ENCODE peak calls at places on chromosomes 2 and 18, in four cellular contexts. One of them, this sample, is unnamed.

GRCh38 chr2:138829326-138829725 is 49.1 kb upstream of the NXPH2 start:
- DNase-seq in lower lobe of right lung: peak
- DNase-seq in aorta: no peak
- DNase-seq in naive thymus-derived CD4-positive, alpha-beta T cell: peak
- DNase-seq in this sample: no peak

GRCh38 chr2:237738255-237738654 is 60.3 kb upstream of the RBM44 start:
- DNase-seq in lower lobe of right lung: no peak
- DNase-seq in aorta: no peak
- DNase-seq in naive thymus-derived CD4-positive, alpha-beta T cell: no peak
- DNase-seq in this sample: no peak

GRCh38 chr2:137928547-137929503 is 35.4 kb upstream of the HNMT start:
- DNase-seq in lower lobe of right lung: no peak
- DNase-seq in aorta: no peak
- DNase-seq in naive thymus-derived CD4-positive, alpha-beta T cell: no peak
- DNase-seq in this sample: no peak

GRCh38 chr2:40550085-40550484 is 98.2 kb upstream of the SLC8A1 start:
- DNase-seq in lower lobe of right lung: no peak
- DNase-seq in aorta: no peak
- DNase-seq in naive thymus-derived CD4-positive, alpha-beta T cell: no peak
- DNase-seq in this sample: no peak

GRCh38 chr2:217412721-217413120 is 552.9 kb upstream of the TNP1 start:
- DNase-seq in lower lobe of right lung: no peak
- DNase-seq in aorta: no peak
- DNase-seq in naive thymus-derived CD4-positive, alpha-beta T cell: no peak
- DNase-seq in this sample: no peak

GRCh38 chr2:136116813-136117390 is 1.0 kb downstream of the CXCR4 start:
- DNase-seq in lower lobe of right lung: peak
- DNase-seq in aorta: peak
- DNase-seq in naive thymus-derived CD4-positive, alpha-beta T cell: peak
- DNase-seq in this sample: no peak

GRCh38 chr2:168246483-168247340 is 683 bp downstream of the STK39 start:
- DNase-seq in lower lobe of right lung: peak
- DNase-seq in aorta: peak
- DNase-seq in naive thymus-derived CD4-positive, alpha-beta T cell: peak
- DNase-seq in this sample: peak

GRCh38 chr18:79411614-79412526 is 16.1 kb downstream of the NFATC1 start:
- DNase-seq in lower lobe of right lung: peak
- DNase-seq in aorta: peak
- DNase-seq in naive thymus-derived CD4-positive, alpha-beta T cell: no peak
- DNase-seq in this sample: no peak

GRCh38 chr18:31245820-31246219 is 72.1 kb upstream of the DSG1 start:
- DNase-seq in lower lobe of right lung: no peak
- DNase-seq in aorta: no peak
- DNase-seq in naive thymus-derived CD4-positive, alpha-beta T cell: no peak
- DNase-seq in this sample: no peak

GRCh38 chr2:104658149-104658839 is 195.6 kb upstream of the POU3F3 start:
- DNase-seq in lower lobe of right lung: peak
- DNase-seq in aorta: no peak
- DNase-seq in naive thymus-derived CD4-positive, alpha-beta T cell: no peak
- DNase-seq in this sample: no peak

GRCh38 chr18:53952700-53953099 is 271.8 kb downstream of the MBD2 start:
- DNase-seq in lower lobe of right lung: no peak
- DNase-seq in aorta: no peak
- DNase-seq in naive thymus-derived CD4-positive, alpha-beta T cell: no peak
- DNase-seq in this sample: no peak

GRCh38 chr2:56230171-56230570 is 46.4 kb downstream of the CCDC85A start:
- DNase-seq in lower lobe of right lung: no peak
- DNase-seq in aorta: no peak
- DNase-seq in naive thymus-derived CD4-positive, alpha-beta T cell: no peak
- DNase-seq in this sample: no peak

GRCh38 chr2:222753251-222753824 is 81.9 kb downstream of the MOGAT1 start:
- DNase-seq in lower lobe of right lung: no peak
- DNase-seq in aorta: no peak
- DNase-seq in naive thymus-derived CD4-positive, alpha-beta T cell: no peak
- DNase-seq in this sample: no peak

GRCh38 chr18:73647391-73647790 is 500.2 kb downstream of the FBXO15 start:
- DNase-seq in lower lobe of right lung: no peak
- DNase-seq in aorta: no peak
- DNase-seq in naive thymus-derived CD4-positive, alpha-beta T cell: no peak
- DNase-seq in this sample: no peak

GRCh38 chr18:68532328-68532885 is 182.5 kb downstream of the TMX3 start:
- DNase-seq in lower lobe of right lung: no peak
- DNase-seq in aorta: no peak
- DNase-seq in naive thymus-derived CD4-positive, alpha-beta T cell: no peak
- DNase-seq in this sample: no peak

GRCh38 chr2:240387669-240388358 is 47.6 kb upstream of the GPC1 start:
- DNase-seq in lower lobe of right lung: peak
- DNase-seq in aorta: peak
- DNase-seq in naive thymus-derived CD4-positive, alpha-beta T cell: no peak
- DNase-seq in this sample: peak

GRCh38 chr2:80338794-80339193 is 34.2 kb upstream of the LRRTM1 start:
- DNase-seq in lower lobe of right lung: no peak
- DNase-seq in aorta: no peak
- DNase-seq in naive thymus-derived CD4-positive, alpha-beta T cell: no peak
- DNase-seq in this sample: no peak

GRCh38 chr2:86015006-86015405 is 90.7 kb downstream of the POLR1A start:
- DNase-seq in lower lobe of right lung: no peak
- DNase-seq in aorta: no peak
- DNase-seq in naive thymus-derived CD4-positive, alpha-beta T cell: no peak
- DNase-seq in this sample: peak

GRCh38 chr2:63853527-63854310 is 12.0 kb downstream of the UGP2 start:
- DNase-seq in lower lobe of right lung: no peak
- DNase-seq in aorta: no peak
- DNase-seq in naive thymus-derived CD4-positive, alpha-beta T cell: no peak
- DNase-seq in this sample: no peak

GRCh38 chr2:7773362-7773973 is 856.3 kb downstream of the RNF144A start:
- DNase-seq in lower lobe of right lung: peak
- DNase-seq in aorta: no peak
- DNase-seq in naive thymus-derived CD4-positive, alpha-beta T cell: no peak
- DNase-seq in this sample: no peak

GRCh38 chr2:110867078-110867477 is 134.7 kb downstream of the ACOXL start:
- DNase-seq in lower lobe of right lung: no peak
- DNase-seq in aorta: no peak
- DNase-seq in naive thymus-derived CD4-positive, alpha-beta T cell: no peak
- DNase-seq in this sample: no peak

GRCh38 chr2:12448846-12449480 is 267.8 kb upstream of the TRIB2 start:
- DNase-seq in lower lobe of right lung: no peak
- DNase-seq in aorta: no peak
- DNase-seq in naive thymus-derived CD4-positive, alpha-beta T cell: no peak
- DNase-seq in this sample: no peak

GRCh38 chr2:204869142-204869823 is 324.0 kb downstream of the PARD3B start:
- DNase-seq in lower lobe of right lung: no peak
- DNase-seq in aorta: no peak
- DNase-seq in naive thymus-derived CD4-positive, alpha-beta T cell: no peak
- DNase-seq in this sample: no peak

GRCh38 chr18:3305354-3305762 is 43.4 kb downstream of the MYL12B start:
- DNase-seq in lower lobe of right lung: no peak
- DNase-seq in aorta: no peak
- DNase-seq in naive thymus-derived CD4-positive, alpha-beta T cell: no peak
- DNase-seq in this sample: peak

GRCh38 chr18:60372598-60372997 is at the start of gene MC4R:
- DNase-seq in lower lobe of right lung: no peak
- DNase-seq in aorta: no peak
- DNase-seq in naive thymus-derived CD4-positive, alpha-beta T cell: no peak
- DNase-seq in this sample: no peak

GRCh38 chr2:54052825-54053718 is 62.3 kb upstream of the ACYP2 start:
- DNase-seq in lower lobe of right lung: no peak
- DNase-seq in aorta: no peak
- DNase-seq in naive thymus-derived CD4-positive, alpha-beta T cell: no peak
- DNase-seq in this sample: no peak

GRCh38 chr2:165778187-165778556 is 15.9 kb downstream of the GALNT3 start:
- DNase-seq in lower lobe of right lung: no peak
- DNase-seq in aorta: no peak
- DNase-seq in naive thymus-derived CD4-positive, alpha-beta T cell: no peak
- DNase-seq in this sample: no peak

GRCh38 chr2:132515010-132515409 is 98.4 kb downstream of the GPR39 start:
- DNase-seq in lower lobe of right lung: no peak
- DNase-seq in aorta: no peak
- DNase-seq in naive thymus-derived CD4-positive, alpha-beta T cell: no peak
- DNase-seq in this sample: no peak

GRCh38 chr2:102018823-102019445 is 27.2 kb downstream of the IL1R2 start:
- DNase-seq in lower lobe of right lung: no peak
- DNase-seq in aorta: no peak
- DNase-seq in naive thymus-derived CD4-positive, alpha-beta T cell: no peak
- DNase-seq in this sample: no peak

GRCh38 chr2:122999823-123000222 is 1025.3 kb upstream of the CNTNAP5 start:
- DNase-seq in lower lobe of right lung: no peak
- DNase-seq in aorta: no peak
- DNase-seq in naive thymus-derived CD4-positive, alpha-beta T cell: no peak
- DNase-seq in this sample: no peak

GRCh38 chr2:56260415-56260814 is 76.6 kb downstream of the CCDC85A start:
- DNase-seq in lower lobe of right lung: no peak
- DNase-seq in aorta: no peak
- DNase-seq in naive thymus-derived CD4-positive, alpha-beta T cell: no peak
- DNase-seq in this sample: no peak

GRCh38 chr18:1539276-1539675 is 634.6 kb downstream of the ADCYAP1 start:
- DNase-seq in lower lobe of right lung: no peak
- DNase-seq in aorta: no peak
- DNase-seq in naive thymus-derived CD4-positive, alpha-beta T cell: no peak
- DNase-seq in this sample: no peak

GRCh38 chr2:31318360-31319336 is 84.7 kb downstream of the EHD3 start:
- DNase-seq in lower lobe of right lung: peak
- DNase-seq in aorta: peak
- DNase-seq in naive thymus-derived CD4-positive, alpha-beta T cell: no peak
- DNase-seq in this sample: no peak

GRCh38 chr2:179201884-179202283 is 62.7 kb downstream of the SESTD1 start:
- DNase-seq in lower lobe of right lung: no peak
- DNase-seq in aorta: no peak
- DNase-seq in naive thymus-derived CD4-positive, alpha-beta T cell: no peak
- DNase-seq in this sample: no peak

GRCh38 chr2:86274265-86274917 is 63.0 kb downstream of the REEP1 start:
- DNase-seq in lower lobe of right lung: no peak
- DNase-seq in aorta: no peak
- DNase-seq in naive thymus-derived CD4-positive, alpha-beta T cell: no peak
- DNase-seq in this sample: no peak

GRCh38 chr2:164073053-164073757 is 337.4 kb upstream of the FIGN start:
- DNase-seq in lower lobe of right lung: no peak
- DNase-seq in aorta: no peak
- DNase-seq in naive thymus-derived CD4-positive, alpha-beta T cell: no peak
- DNase-seq in this sample: no peak

GRCh38 chr2:31013311-31013710 is 124.9 kb downstream of the GALNT14 start:
- DNase-seq in lower lobe of right lung: no peak
- DNase-seq in aorta: no peak
- DNase-seq in naive thymus-derived CD4-positive, alpha-beta T cell: no peak
- DNase-seq in this sample: no peak

GRCh38 chr2:160816916-160817315 is 323.3 kb upstream of the RBMS1 start:
- DNase-seq in lower lobe of right lung: no peak
- DNase-seq in aorta: no peak
- DNase-seq in naive thymus-derived CD4-positive, alpha-beta T cell: no peak
- DNase-seq in this sample: no peak
- H3K27ac ChIP-seq in lower lobe of right lung: no peak
- H3K27ac ChIP-seq in aorta: no peak
- H3K27ac ChIP-seq in naive thymus-derived CD4-positive, alpha-beta T cell: no peak
- H3K27ac ChIP-seq in this sample: no peak

GRCh38 chr18:49875783-49876182 is 62.5 kb upstream of the ACAA2 start:
- DNase-seq in lower lobe of right lung: no peak
- DNase-seq in aorta: no peak
- DNase-seq in naive thymus-derived CD4-positive, alpha-beta T cell: no peak
- DNase-seq in this sample: no peak

GRCh38 chr18:49875155-49875554 is 61.8 kb upstream of the ACAA2 start:
- DNase-seq in lower lobe of right lung: no peak
- DNase-seq in aorta: no peak
- DNase-seq in naive thymus-derived CD4-positive, alpha-beta T cell: no peak
- DNase-seq in this sample: no peak

GRCh38 chr18:49878015-49878414 is 64.7 kb upstream of the ACAA2 start:
- DNase-seq in lower lobe of right lung: no peak
- DNase-seq in aorta: no peak
- DNase-seq in naive thymus-derived CD4-positive, alpha-beta T cell: no peak
- DNase-seq in this sample: no peak

GRCh38 chr18:49878567-49878966 is 65.2 kb upstream of the ACAA2 start:
- DNase-seq in lower lobe of right lung: no peak
- DNase-seq in aorta: no peak
- DNase-seq in naive thymus-derived CD4-positive, alpha-beta T cell: no peak
- DNase-seq in this sample: no peak

GRCh38 chr18:49876536-49876935 is 63.2 kb upstream of the ACAA2 start:
- DNase-seq in lower lobe of right lung: no peak
- DNase-seq in aorta: no peak
- DNase-seq in naive thymus-derived CD4-positive, alpha-beta T cell: no peak
- DNase-seq in this sample: no peak
- H3K27ac ChIP-seq in lower lobe of right lung: no peak
- H3K27ac ChIP-seq in aorta: no peak
- H3K27ac ChIP-seq in naive thymus-derived CD4-positive, alpha-beta T cell: no peak
- H3K27ac ChIP-seq in this sample: no peak

GRCh38 chr2:24385366-24385765 is 25.0 kb upstream of the ITSN2 start:
- DNase-seq in lower lobe of right lung: no peak
- DNase-seq in aorta: no peak
- DNase-seq in naive thymus-derived CD4-positive, alpha-beta T cell: no peak
- DNase-seq in this sample: no peak
- H3K27ac ChIP-seq in lower lobe of right lung: no peak
- H3K27ac ChIP-seq in aorta: no peak
- H3K27ac ChIP-seq in naive thymus-derived CD4-positive, alpha-beta T cell: no peak
- H3K27ac ChIP-seq in this sample: no peak

GRCh38 chr2:9799729-9800632 is 43.3 kb upstream of the TAF1B start:
- DNase-seq in lower lobe of right lung: peak
- DNase-seq in aorta: peak
- DNase-seq in naive thymus-derived CD4-positive, alpha-beta T cell: peak
- DNase-seq in this sample: peak

GRCh38 chr2:9802576-9802993 is 40.7 kb upstream of the TAF1B start:
- DNase-seq in lower lobe of right lung: no peak
- DNase-seq in aorta: no peak
- DNase-seq in naive thymus-derived CD4-positive, alpha-beta T cell: no peak
- DNase-seq in this sample: peak

GRCh38 chr2:9799011-9799596 is 44.2 kb upstream of the TAF1B start:
- DNase-seq in lower lobe of right lung: no peak
- DNase-seq in aorta: no peak
- DNase-seq in naive thymus-derived CD4-positive, alpha-beta T cell: no peak
- DNase-seq in this sample: peak

GRCh38 chr2:9800639-9800974 is 42.7 kb upstream of the TAF1B start:
- DNase-seq in lower lobe of right lung: no peak
- DNase-seq in aorta: no peak
- DNase-seq in naive thymus-derived CD4-positive, alpha-beta T cell: no peak
- DNase-seq in this sample: no peak

DNA sequence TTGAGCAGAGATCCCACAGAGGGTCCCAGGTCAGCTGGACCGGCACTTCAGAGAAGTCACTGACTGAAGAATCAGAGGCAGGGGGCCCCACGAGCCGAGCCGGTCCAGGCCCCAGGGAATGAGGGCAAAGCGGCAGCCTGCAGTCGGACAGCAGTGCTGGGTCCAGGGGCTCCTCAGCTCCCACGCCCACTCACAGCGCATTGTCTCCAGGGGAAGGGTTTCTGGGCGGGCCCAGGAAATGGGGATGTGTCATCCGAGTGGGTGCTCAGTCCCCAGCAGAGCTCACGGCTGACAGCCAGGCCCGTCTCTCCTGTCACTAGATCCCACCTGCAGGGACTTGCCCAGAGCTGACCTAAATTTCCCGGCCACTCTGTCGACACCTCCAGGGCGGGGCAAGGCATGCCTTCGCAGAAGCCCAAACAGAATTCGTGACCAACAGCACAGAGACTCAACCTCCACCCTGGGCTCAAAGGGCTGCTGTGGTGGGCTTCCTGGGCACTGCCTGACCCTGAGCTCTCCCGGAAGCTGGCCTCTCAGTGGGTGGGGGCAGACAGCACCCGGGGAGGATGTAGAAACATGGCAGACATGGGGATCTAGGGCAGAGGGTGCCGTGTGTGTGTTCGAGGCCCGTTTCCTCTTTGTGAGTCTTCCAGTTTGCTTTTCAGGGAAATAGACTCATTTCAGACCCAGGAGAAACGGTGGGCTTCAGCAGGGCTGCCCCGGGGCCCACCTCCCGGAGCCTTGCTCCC is 42.1 kb upstream of the TAF1B start:
- DNase-seq in lower lobe of right lung: peak
- DNase-seq in aorta: no peak
- DNase-seq in naive thymus-derived CD4-positive, alpha-beta T cell: no peak
- DNase-seq in this sample: peak
- H3K27ac ChIP-seq in lower lobe of right lung: peak
- H3K27ac ChIP-seq in aorta: no peak
- H3K27ac ChIP-seq in naive thymus-derived CD4-positive, alpha-beta T cell: no peak
- H3K27ac ChIP-seq in this sample: peak

This sample was measured in RWPE2.